ENCODE peak calls at places on chromosomes 13 and 19, in seven cellular contexts. N is fibroblast of lung, M is breast epithelium, B is heart left ventricle, Y is BE2C, V is uterus, L is tibial artery. G is an unnamed sample. For H3K4me1, the result is how much of the 10 kb centered on the place peaks cover.

GRCh38 chr13:43348397-43348796 is 325.0 kb downstream of the DNAJC15 start:
- DNase-seq in V (no peak), M (no peak), Y (no peak), L (no peak), B (no peak), N (no peak), G (no peak)

GRCh38 chr13:112843392-112844250 is 125.4 kb upstream of the MCF2L start:
- DNase-seq in N (no peak), M (no peak), L (no peak), Y (no peak), V (no peak), B (no peak), G (no peak)

GRCh38 chr13:53159439-53159838 is 130.8 kb downstream of the OLFM4 start:
- DNase-seq in Y (no peak), L (no peak), B (no peak), V (no peak), M (no peak), N (no peak), G (no peak)

GRCh38 chr19:7554990-7555864 is 19.7 kb downstream of the PNPLA6 start:
- DNase-seq in B (no peak), V (no peak), L (no peak), M (no peak), N (no peak), Y (peak), G (no peak)

GRCh38 chr19:7869910-7870511 is 4.2 kb downstream of the PRR36 start:
- DNase-seq in Y (peak), B (peak), V (peak), L (no peak), M (no peak), N (no peak), G (peak)

GRCh38 chr13:63393112-63393511 is 1977.5 kb upstream of the PCDH20 start:
- DNase-seq in M (no peak), B (no peak), L (no peak), Y (no peak), V (no peak), N (no peak), G (no peak)

GRCh38 chr19:1773173-1773572 is 19.9 kb downstream of the ONECUT3 start:
- DNase-seq in N (no peak), V (no peak), L (no peak), M (no peak), B (no peak), Y (no peak), G (no peak)

GRCh38 chr13:68304287-68304893 is 1074.3 kb upstream of the PCDH9 start:
- DNase-seq in Y (peak), L (no peak), M (no peak), V (no peak), N (peak), B (no peak), G (no peak)

GRCh38 chr19:16791942-16792341 is 37.3 kb upstream of the SIN3B start:
- DNase-seq in B (no peak), V (no peak), M (no peak), N (no peak), L (no peak), Y (no peak), G (no peak)

GRCh38 chr13:102394158-102395053 is 7.4 kb downstream of the FGF14 start:
- DNase-seq in Y (peak), B (peak), V (peak), L (peak), N (peak), M (peak), G (peak)

GRCh38 chr13:42041684-42042035 is 6.8 kb upstream of the DGKH start:
- DNase-seq in M (peak), L (peak), N (peak), B (peak), V (peak), Y (peak), G (peak)

GRCh38 chr13:113671066-113672001 is 4.3 kb downstream of the GRK1 start:
- DNase-seq in V (peak), M (peak), L (peak), N (no peak), B (no peak), Y (peak), G (no peak)

GRCh38 chr19:6476155-6476895 is 5.3 kb downstream of the DENND1C start:
- DNase-seq in Y (peak), M (no peak), V (no peak), N (peak), B (no peak), L (no peak), G (peak)

GRCh38 chr19:33868821-33869412 is 72.2 kb downstream of the KCTD15 start:
- DNase-seq in L (no peak), V (peak), N (peak), B (peak), M (peak), Y (peak), G (peak)

GRCh38 chr13:22357132-22357531 is 686.3 kb downstream of the FGF9 start:
- DNase-seq in B (no peak), L (no peak), V (no peak), M (no peak), Y (no peak), N (peak), G (no peak)

GRCh38 chr19:6238256-6238642 is 41.5 kb downstream of the MLLT1 start:
- DNase-seq in V (no peak), L (no peak), M (no peak), N (no peak), B (no peak), Y (peak), G (no peak)

GRCh38 chr13:107124129-107124718 is 556.3 kb upstream of the ARGLU1 start:
- DNase-seq in L (no peak), V (no peak), M (no peak), B (no peak), Y (no peak), N (peak), G (no peak)

GRCh38 chr19:47135156-47135555 is 4.5 kb downstream of the SAE1 start:
- DNase-seq in Y (no peak), V (no peak), B (no peak), L (no peak), N (no peak), M (no peak), G (no peak)

GRCh38 chr19:12656899-12657571 is 9.5 kb downstream of the MAN2B1 start:
- DNase-seq in V (no peak), N (no peak), M (no peak), B (no peak), L (no peak), Y (no peak), G (no peak)

GRCh38 chr13:31742102-31742695 is 2.9 kb downstream of the RXFP2 start:
- DNase-seq in M (peak), V (peak), L (peak), B (peak), N (peak), Y (peak), G (peak)

GRCh38 chr19:46732966-46733692 is 12.7 kb upstream of the FKRP start:
- DNase-seq in Y (peak), N (peak), M (no peak), L (no peak), V (no peak), B (peak), G (peak)

GRCh38 chr19:50415661-50416033 is 3.1 kb upstream of the SPIB start:
- DNase-seq in V (no peak), Y (no peak), M (no peak), N (no peak), L (no peak), B (no peak), G (no peak)

GRCh38 chr19:6801397-6802086 is 29.0 kb downstream of the VAV1 start:
- DNase-seq in L (peak), B (peak), V (peak), M (no peak), N (no peak), Y (peak), G (peak)

GRCh38 chr19:28840891-28841290 is 372.1 kb downstream of the UQCRFS1 start:
- DNase-seq in V (no peak), N (no peak), Y (no peak), M (no peak), B (no peak), L (no peak), G (no peak)

GRCh38 chr19:1360818-1361461 is 22.8 kb upstream of the NDUFS7 start:
- DNase-seq in V (peak), L (peak), M (no peak), B (peak), N (peak), Y (peak), G (peak)

GRCh38 chr19:4539697-4540581 is at the start of gene LRG1:
- DNase-seq in M (no peak), N (no peak), Y (no peak), B (no peak), V (no peak), L (no peak), G (no peak)

GRCh38 chr13:47957073-47957472 is 44.0 kb downstream of the SUCLA2 start:
- DNase-seq in B (no peak), V (no peak), N (no peak), Y (no peak), L (no peak), M (no peak), G (no peak)

GRCh38 chr19:18951721-18952281 is 10.8 kb upstream of the HOMER3 start:
- DNase-seq in V (no peak), M (no peak), N (no peak), L (no peak), Y (no peak), B (no peak), G (no peak)

GRCh38 chr19:45924891-45925447 is 10.4 kb upstream of the NANOS2 start:
- DNase-seq in L (no peak), V (no peak), M (no peak), Y (no peak), N (no peak), B (no peak), G (no peak)

GRCh38 chr19:45160870-45161714 is at the start of gene NKPD1:
- DNase-seq in M (peak), B (no peak), Y (peak), N (no peak), V (no peak), L (no peak), G (no peak)

GRCh38 chr13:64248371-64249065 is 2832.9 kb upstream of the PCDH20 start:
- DNase-seq in Y (no peak), L (no peak), N (no peak), M (no peak), V (no peak), B (no peak), G (no peak)

GRCh38 chr19:13838071-13838942 is 38.6 kb upstream of the NANOS3 start:
- DNase-seq in B (no peak), Y (no peak), M (no peak), L (no peak), N (no peak), V (no peak), G (no peak)

GRCh38 chr19:45075215-45076028 is 856 bp downstream of the ZNF296 start:
- DNase-seq in Y (no peak), B (peak), L (peak), V (no peak), N (peak), M (peak), G (peak)

GRCh38 chr19:54475706-54476105 is 2.6 kb upstream of the CDC42EP5 start:
- DNase-seq in L (no peak), N (no peak), M (no peak), Y (no peak), V (no peak), B (no peak), G (no peak)

GRCh38 chr13:40120288-40120687 is 464.8 kb downstream of the COG6 start:
- DNase-seq in B (no peak), N (peak), L (no peak), M (no peak), Y (no peak), V (no peak), G (no peak)

GRCh38 chr19:40144947-40145748 is 46.1 kb upstream of the MAP3K10 start:
- DNase-seq in B (no peak), V (no peak), Y (no peak), M (no peak), L (no peak), N (no peak), G (peak)
- TF ChIP-seq CTCF in B (no peak), V (no peak), Y (no peak), M (no peak), L (no peak), N (no peak), G (no peak)

DNA sequence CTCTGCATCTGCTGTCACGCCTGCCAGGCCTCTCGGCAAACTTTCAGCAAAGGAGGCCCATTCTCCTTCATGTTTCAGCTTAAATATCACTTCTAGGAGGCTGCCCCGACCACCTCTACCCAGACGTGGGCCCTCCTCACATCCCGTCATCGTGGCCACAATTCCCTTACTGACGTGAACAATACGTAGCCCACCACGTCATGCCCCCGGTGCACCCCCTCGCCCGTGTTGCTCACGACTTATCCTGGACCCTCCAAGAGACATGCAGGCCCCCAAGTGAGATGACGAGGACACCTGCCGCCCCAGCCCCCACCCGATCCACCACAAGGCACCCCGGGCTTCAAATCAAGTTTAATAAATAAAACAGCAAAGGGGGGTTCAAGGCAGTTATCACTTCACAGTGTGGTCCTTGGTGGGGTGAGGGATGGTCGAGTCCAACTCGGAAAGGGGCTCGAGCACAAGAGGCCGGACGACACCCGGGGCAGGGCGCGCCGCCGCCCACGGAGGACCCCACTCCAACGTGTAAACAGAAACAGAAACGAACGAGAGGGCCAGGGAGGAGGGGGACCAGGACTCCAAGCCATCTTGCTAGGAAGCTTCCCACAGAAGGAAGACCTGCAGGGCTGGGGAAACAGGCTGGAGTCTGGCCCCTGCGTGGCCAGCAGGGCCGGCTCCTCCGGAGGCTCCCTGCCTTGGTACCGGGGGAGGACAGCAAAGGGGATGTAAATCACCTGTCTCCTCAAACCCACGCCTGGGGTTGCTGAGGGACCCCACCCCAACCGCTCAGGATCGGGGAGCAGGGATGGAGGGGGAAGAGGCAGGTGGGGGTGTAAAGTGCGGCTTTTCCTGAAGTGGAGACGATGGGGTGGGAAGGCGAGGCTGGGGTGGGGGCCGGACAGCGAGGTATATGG is 14.3 kb upstream of the PLPP2 start:
- DNase-seq in V (no peak), N (no peak), Y (no peak), B (no peak), L (no peak), M (no peak), G (no peak)
- H3K4me1 ChIP-seq in V (under half), N (under half), Y (under half), B (under half), L (under half), M (under half), G (under half)

GRCh38 chr13:101155920-101156319 is 260.4 kb downstream of the NALCN start:
- DNase-seq in V (no peak), N (no peak), L (no peak), Y (no peak), B (no peak), M (no peak), G (no peak)
- TF ChIP-seq CTCF in V (no peak), N (peak), L (peak), Y (peak), B (peak), M (no peak), G (peak)

GRCh38 chr19:10288662-10289166 is 1.0 kb upstream of the ICAM5 start:
- DNase-seq in V (no peak), L (no peak), N (no peak), B (no peak), Y (peak), M (no peak), G (no peak)
- H3K4me1 ChIP-seq in V (under half), L (half or more), N (under half), B (half or more), Y (under half), M (under half), G (under half)

GRCh38 chr19:34991542-34992333 is 8.4 kb upstream of the GRAMD1A start:
- DNase-seq in N (no peak), Y (no peak), L (peak), B (no peak), V (no peak), M (no peak), G (no peak)

GRCh38 chr19:34995551-34995950 is 4.6 kb upstream of the GRAMD1A start:
- DNase-seq in M (no peak), Y (no peak), V (no peak), N (no peak), L (no peak), B (no peak), G (no peak)

GRCh38 chr19:34994643-34995471 is 5.3 kb upstream of the GRAMD1A start:
- DNase-seq in N (no peak), M (peak), B (no peak), Y (no peak), V (no peak), L (peak), G (no peak)

GRCh38 chr19:34996978-34997640 is 3.0 kb upstream of the GRAMD1A start:
- DNase-seq in B (no peak), Y (no peak), V (no peak), L (no peak), N (no peak), M (no peak), G (no peak)

DNA sequence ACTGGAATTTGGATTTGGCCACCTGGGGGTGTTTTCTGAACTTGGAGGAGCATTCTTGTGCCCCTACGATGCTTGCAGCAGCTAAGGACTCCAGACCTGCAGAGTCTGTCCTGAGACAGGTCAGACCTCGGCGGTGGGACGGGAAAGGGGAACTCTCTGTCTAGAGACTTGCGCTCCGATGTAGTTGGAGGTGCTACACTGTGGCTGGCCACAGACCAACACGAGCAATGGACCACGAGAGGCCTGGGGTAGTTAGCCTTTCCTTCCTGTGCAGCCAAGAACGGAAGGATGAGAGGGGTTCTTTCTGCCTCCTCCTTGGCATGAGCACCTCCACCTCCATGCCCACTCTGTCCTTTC is 5.9 kb upstream of the GRAMD1A start:
- DNase-seq in V (no peak), M (no peak), B (no peak), N (no peak), Y (no peak), L (no peak), G (no peak)
- TF ChIP-seq CTCF in V (no peak), M (no peak), B (no peak), N (no peak), Y (no peak), L (no peak), G (no peak)

DNA sequence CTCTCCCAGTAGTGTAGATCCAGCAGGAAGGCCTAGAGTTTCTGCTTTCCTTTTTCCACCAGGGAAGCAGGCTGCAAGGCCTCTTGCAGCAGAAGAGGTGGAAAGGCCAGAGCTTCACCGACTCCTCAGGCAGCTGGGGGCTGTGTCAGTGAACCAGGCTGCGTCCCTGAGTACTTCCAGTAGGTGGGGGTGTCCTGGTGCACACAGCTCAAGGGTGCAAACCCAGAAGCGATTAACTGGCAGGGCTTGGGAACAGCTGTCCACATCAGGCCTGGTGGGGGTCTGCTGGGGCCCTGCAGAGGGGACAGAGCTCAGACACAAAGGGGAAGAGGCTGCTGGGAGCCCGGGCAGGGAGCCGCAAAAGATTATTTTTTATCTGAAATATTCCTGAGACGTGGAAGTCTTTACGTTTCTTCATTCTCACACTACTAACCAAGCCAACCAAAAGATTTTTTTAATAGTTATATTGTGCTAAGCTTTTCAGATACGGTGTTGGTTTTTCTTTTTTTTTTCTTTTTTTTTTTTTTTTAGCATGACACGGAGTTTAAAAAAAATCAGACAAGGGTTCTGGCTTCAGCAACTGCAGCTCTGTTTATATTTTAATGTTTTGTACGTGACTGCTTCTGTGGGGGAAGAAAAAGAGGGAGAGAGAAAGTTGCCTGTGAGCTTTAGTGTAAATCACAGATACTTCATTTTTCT is 11.0 kb downstream of the TSHZ3 start:
- DNase-seq in B (peak), V (peak), L (peak), N (peak), M (no peak), Y (peak), G (peak)
- H3K4me1 ChIP-seq in B (under half), V (under half), L (under half), N (under half), M (under half), Y (under half), G (under half)

DNA sequence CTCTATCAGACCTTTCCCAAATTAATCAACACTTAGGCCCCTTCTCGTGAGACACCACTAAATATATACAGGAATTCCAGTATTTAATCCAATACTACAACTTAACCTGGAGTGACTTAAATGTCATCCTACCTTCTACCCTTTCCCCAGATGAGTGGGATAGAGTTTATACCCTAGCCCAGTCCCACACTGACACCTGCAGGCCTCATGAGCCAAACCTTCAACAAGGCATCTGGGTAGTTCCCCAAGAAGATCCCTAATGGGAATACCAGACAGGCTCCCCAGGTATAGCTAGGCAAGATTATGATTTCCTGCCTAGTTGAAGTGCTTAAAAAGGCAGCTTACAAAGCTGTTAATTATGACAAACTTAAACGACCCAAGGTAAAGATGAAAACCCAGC is 15.9 kb downstream of the ZNF83 start:
- DNase-seq in B (no peak), V (no peak), N (no peak), M (no peak), Y (no peak), L (no peak), G (no peak)
- TF ChIP-seq CTCF in B (no peak), V (no peak), N (no peak), M (no peak), Y (no peak), L (no peak), G (no peak)